ENCODE peak calls at places on chromosomes 4 and X, in seven cellular contexts. T is ovary, I is fibroblast of lung, O is AG10803, Y is colonic mucosa, E is fibroblast of mammary gland, N is sigmoid colon. S is an unnamed sample.

GRCh38 chr4:13988347-13989265 is 361.1 kb upstream of the BOD1L1 start:
- DNase-seq in T (peak), I (peak), O (peak), Y (peak), E (peak), N (peak), S (no peak)

GRCh38 chr4:158444621-158445020 is 77.1 kb upstream of the RXFP1 start:
- DNase-seq in T (no peak), I (peak), O (no peak), Y (no peak), E (peak), N (no peak), S (no peak)

GRCh38 chrX:19886888-19887531 is 390 bp downstream of the SH3KBP1 start:
- DNase-seq in T (peak), I (peak), O (no peak), Y (peak), E (no peak), N (no peak), S (no peak)

GRCh38 chr4:57051524-57051923 is 58.7 kb downstream of the IGFBP7 start:
- DNase-seq in T (no peak), I (no peak), O (no peak), Y (no peak), E (no peak), N (no peak), S (no peak)

GRCh38 chr4:150342945-150343344 is 239.0 kb upstream of the MAB21L2 start:
- DNase-seq in T (no peak), I (no peak), O (peak), Y (no peak), E (no peak), N (peak), S (no peak)

GRCh38 chr4:88750369-88750768 is 52.7 kb upstream of the NAP1L5 start:
- DNase-seq in T (no peak), I (no peak), O (no peak), Y (no peak), E (no peak), N (no peak), S (no peak)

GRCh38 chr4:10015140-10015753 is 6.0 kb downstream of the SLC2A9 start:
- DNase-seq in T (peak), I (peak), O (peak), Y (peak), E (peak), N (no peak), S (peak)

GRCh38 chrX:87409113-87409841 is 108.3 kb upstream of the KLHL4 start:
- DNase-seq in T (peak), I (peak), O (no peak), Y (peak), E (peak), N (peak), S (no peak)

GRCh38 chrX:150897371-150898319 is 823 bp downstream of the CD99L2 start:
- DNase-seq in T (no peak), I (peak), O (peak), Y (peak), E (peak), N (no peak), S (no peak)

GRCh38 chr4:3036131-3036952 is 38.0 kb downstream of the HTT-AS start:
- DNase-seq in T (no peak), I (no peak), O (no peak), Y (no peak), E (no peak), N (no peak), S (no peak)

GRCh38 chrX:96971812-96972211 is 88.1 kb downstream of the RPA4 start:
- DNase-seq in T (no peak), I (no peak), O (no peak), Y (no peak), E (no peak), N (no peak), S (no peak)

DNA sequence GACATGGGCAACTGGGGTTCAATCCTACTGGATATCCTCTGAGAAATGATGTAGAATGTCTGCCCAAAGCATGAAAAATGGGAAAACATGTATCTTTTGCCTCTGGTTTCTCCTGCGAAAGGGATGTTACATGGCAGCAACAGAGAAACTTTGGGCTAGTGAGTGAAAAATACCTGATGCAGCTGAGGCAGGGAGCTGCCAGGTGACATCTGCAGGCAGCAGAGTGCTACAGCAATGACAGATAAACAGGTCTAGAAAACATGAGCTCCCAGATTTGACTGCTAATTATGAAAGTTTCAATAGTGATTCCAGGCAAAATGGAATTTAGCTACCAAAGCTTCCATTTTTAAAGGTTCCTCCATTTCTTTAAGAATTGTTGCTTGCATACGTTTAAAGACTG is 4.8 kb upstream of the CXCL1 start:
- DNase-seq in T (no peak), I (no peak), O (no peak), Y (no peak), E (no peak), N (no peak), S (peak)
- TF ChIP-seq CTCF in T (no peak), I (peak), O (peak), Y (peak), E (peak), N (peak), S (peak)

DNA sequence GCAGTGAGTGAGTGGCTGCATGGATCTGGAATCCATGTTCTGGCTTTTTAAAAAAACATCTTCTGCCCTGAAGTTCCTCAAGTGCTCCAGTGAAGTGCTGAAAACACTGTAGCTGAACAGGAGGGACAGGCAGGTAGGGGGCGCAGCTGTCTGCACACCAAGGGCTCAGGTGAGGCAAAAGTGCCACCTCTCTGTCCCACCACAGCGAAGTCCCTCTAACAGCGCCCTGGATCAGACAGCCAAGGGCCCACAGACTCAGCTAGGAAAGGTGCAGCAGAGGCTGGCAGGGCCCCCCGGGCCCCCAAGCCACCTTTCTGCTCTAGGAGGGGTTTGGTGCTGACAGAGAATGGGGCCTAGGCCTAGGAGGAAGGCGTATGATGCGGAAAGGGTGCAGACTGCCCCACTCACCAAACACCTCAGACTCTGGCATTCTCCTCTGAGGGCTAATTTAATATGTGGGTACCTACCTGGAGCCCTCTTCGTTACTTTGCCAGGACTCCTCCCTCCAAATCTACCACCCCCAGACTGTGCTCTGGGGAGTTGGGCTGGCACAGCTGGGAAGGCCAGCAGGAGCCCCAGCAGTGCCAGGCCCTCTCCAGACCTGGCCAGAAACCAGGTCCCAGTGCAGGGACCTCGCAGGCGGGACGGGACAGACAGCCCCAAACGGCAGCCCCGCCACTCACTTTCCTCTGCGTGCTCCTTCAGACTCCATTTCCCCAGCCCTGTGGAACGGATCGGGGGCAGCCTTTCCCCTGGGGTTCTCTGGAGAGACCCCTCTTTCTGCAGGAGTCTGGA is 73.7 kb downstream of the ENPP6 start:
- DNase-seq in T (no peak), I (no peak), O (no peak), Y (no peak), E (no peak), N (no peak), S (no peak)
- TF ChIP-seq CTCF in T (no peak), I (no peak), O (no peak), Y (no peak), E (no peak), N (no peak), S (no peak)

GRCh38 chr4:80202190-80202711 is 4.9 kb downstream of the PRDM8 start:
- DNase-seq in T (peak), I (peak), O (peak), Y (peak), E (peak), N (peak), S (peak)
- TF ChIP-seq CTCF in T (peak), I (peak), O (peak), Y (peak), E (no peak), N (peak), S (peak)

DNA sequence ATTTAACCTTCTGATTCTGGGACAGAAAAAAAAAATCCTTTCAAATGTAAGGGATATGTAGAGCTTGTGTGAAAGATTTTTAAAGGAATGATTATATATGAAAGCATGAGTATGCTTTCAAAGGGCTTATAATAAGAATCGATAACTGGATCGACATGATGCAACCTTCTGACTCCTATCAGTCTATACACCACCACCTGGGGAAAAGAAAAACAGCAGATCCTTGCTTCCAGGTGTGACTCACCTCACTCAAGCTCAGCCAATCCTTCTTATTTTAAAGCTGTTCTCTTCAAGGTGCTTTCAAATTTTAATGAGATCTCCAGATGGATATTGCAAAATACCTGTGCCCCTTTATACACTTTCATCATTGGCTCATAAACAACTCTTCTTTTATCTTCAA is 102.1 kb upstream of the EDNRA start:
- DNase-seq in T (no peak), I (no peak), O (no peak), Y (no peak), E (no peak), N (no peak), S (peak)
- TF ChIP-seq CTCF in T (no peak), I (no peak), O (no peak), Y (peak), E (no peak), N (no peak), S (peak)

DNA sequence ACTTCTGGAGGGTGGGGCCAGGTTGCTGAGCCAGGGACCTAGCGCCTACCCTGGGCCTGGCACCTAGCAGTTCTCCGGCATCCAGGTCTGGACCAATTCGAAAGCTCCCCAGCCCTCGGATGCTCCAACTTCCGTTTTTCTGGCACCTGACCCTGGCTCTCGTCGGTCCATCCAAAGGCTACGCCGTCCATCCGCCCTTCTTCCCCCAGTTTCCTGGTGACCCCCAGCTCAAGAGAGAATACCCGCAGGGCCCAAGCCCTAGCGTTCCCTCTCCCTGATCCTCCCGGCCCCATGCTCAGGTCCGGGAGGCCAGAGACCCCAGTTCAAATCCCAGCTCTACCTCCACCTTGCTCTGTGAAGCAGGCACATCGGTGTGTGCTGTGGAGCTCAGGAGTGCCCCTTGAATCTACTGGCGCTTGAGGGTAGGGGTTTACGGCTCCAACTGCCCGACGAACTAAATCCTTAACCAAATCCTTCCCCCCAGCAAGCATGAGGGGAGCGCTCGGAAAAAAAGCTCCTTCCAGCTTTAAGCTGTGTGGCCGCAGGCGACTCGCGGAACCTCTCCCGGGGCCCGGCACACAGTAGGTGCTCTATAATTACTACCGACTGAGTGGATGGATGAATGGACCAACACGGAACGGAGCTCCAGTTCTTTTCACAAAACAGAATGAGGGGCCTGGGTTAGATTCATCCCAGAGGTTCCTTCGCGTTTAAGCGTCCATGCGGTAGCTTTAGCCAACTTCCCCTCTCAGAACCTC is 1.1 kb downstream of the CRMP1 start:
- DNase-seq in T (no peak), I (no peak), O (no peak), Y (no peak), E (no peak), N (no peak), S (no peak)
- TF ChIP-seq CTCF in T (no peak), I (no peak), O (no peak), Y (no peak), E (no peak), N (no peak), S (no peak)

GRCh38 chr4:93066746-93067145 is 761.8 kb upstream of the ATOH1 start:
- DNase-seq in T (no peak), I (peak), O (no peak), Y (no peak), E (peak), N (no peak), S (no peak)
- TF ChIP-seq CTCF in T (no peak), I (no peak), O (no peak), Y (no peak), E (no peak), N (no peak), S (no peak)

DNA sequence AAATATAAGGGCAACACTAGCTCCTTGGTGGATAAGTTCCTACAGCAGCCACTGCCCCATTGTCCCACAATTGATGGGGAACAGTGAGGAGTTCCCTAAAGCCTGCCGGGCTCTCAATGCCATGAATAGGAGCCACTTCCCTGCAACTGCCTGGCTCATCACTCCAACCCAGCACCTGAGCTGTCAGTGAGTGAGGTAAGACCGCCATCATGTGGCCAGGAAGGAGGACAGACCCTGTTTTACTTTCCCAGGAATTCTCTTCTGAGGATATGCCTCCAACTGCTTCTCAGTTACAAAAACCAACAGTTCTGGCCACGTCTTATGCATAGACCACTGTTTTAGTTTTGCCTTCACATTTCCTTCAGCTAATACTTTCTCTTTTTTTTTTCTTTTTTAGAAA is 45.5 kb downstream of the SRPX start:
- DNase-seq in T (peak), I (peak), O (no peak), Y (peak), E (no peak), N (no peak), S (peak)
- TF ChIP-seq CTCF in T (no peak), I (peak), O (peak), Y (peak), E (peak), N (no peak), S (peak)